ENCODE peak calls at places on chromosomes 1 and 21, in six cellular contexts. G is CD8-positive, alpha-beta memory T cell; Y is astrocyte of the spinal cord; R is BJ; K is left lung; B is lung. D is an unnamed sample.

GRCh38 chr1:66564250-66564649 is 30.3 kb downstream of the SGIP1 start:
- DNase-seq in R (peak), Y (peak), B (no peak), K (no peak), G (no peak), D (no peak)

GRCh38 chr1:2082064-2082463 is 31.9 kb downstream of the PRKCZ start:
- DNase-seq in B (no peak), K (no peak), G (no peak), Y (no peak), R (no peak), D (no peak)

GRCh38 chr1:59445040-59445439 is 148.1 kb downstream of the FGGY start:
- DNase-seq in K (peak), G (no peak), R (no peak), Y (peak), B (peak), D (no peak)

GRCh38 chr1:200670215-200671118 is 760 bp upstream of the DDX59 start:
- DNase-seq in R (peak), K (peak), G (no peak), Y (peak), B (peak), D (peak)

GRCh38 chr1:151131832-151132675 is 14.4 kb downstream of the SEMA6C start:
- DNase-seq in Y (peak), R (no peak), K (no peak), G (no peak), B (no peak), D (no peak)

GRCh38 chr1:155649689-155650088 is 38.9 kb downstream of the YY1AP1 start:
- DNase-seq in K (no peak), Y (no peak), G (no peak), B (no peak), R (no peak), D (no peak)

GRCh38 chr1:153978274-153978909 is 918 bp upstream of the JTB start:
- DNase-seq in Y (no peak), K (no peak), G (no peak), B (no peak), R (no peak), D (no peak)

GRCh38 chr1:45585110-45585426 is 1.2 kb downstream of the NASP start:
- DNase-seq in B (no peak), G (no peak), R (no peak), K (no peak), Y (no peak), D (no peak)

GRCh38 chr1:116847688-116848531 is 61.8 kb upstream of the PTGFRN start:
- DNase-seq in Y (peak), G (no peak), R (peak), B (no peak), K (peak), D (no peak)

GRCh38 chr1:151763990-151764389 is 694 bp upstream of the MRPL9 start:
- DNase-seq in G (no peak), Y (no peak), K (no peak), R (no peak), B (no peak), D (no peak)

GRCh38 chr1:25649041-25649440 is 32.5 kb downstream of the MAN1C1 start:
- DNase-seq in R (no peak), G (no peak), K (no peak), B (no peak), Y (no peak), D (no peak)

GRCh38 chr1:3560199-3560955 is 50.9 kb downstream of the MEGF6 start:
- DNase-seq in R (no peak), Y (no peak), G (no peak), K (no peak), B (no peak), D (no peak)

GRCh38 chr1:201275266-201275666 is 8.0 kb upstream of the PKP1 start:
- DNase-seq in Y (peak), K (no peak), G (no peak), B (no peak), R (no peak), D (no peak)

GRCh38 chr1:24928631-24929090 is 1.4 kb downstream of the RUNX3 start:
- DNase-seq in K (no peak), G (no peak), R (no peak), Y (no peak), B (no peak), D (peak)

GRCh38 chr1:56068210-56068609 is 511.2 kb downstream of the PLPP3 start:
- DNase-seq in R (no peak), G (no peak), B (no peak), K (no peak), Y (peak), D (no peak)

GRCh38 chr1:153977250-153978240 is at the start of gene JTB:
- DNase-seq in R (no peak), Y (peak), G (peak), K (peak), B (peak), D (peak)

GRCh38 chr1:203361843-203362524 is 11.1 kb upstream of the FMOD start:
- DNase-seq in Y (no peak), G (no peak), K (no peak), R (no peak), B (no peak), D (no peak)

GRCh38 chr1:23791434-23792047 is 596 bp downstream of the LYPLA2 start:
- DNase-seq in G (peak), Y (no peak), R (no peak), K (no peak), B (no peak), D (no peak)

GRCh38 chr1:171741872-171742576 is at the start of gene VAMP4:
- DNase-seq in G (peak), R (no peak), Y (peak), B (peak), K (peak), D (peak)

GRCh38 chr1:155034318-155035208 is 939 bp downstream of the DCST1 start:
- DNase-seq in R (no peak), Y (no peak), B (no peak), K (no peak), G (no peak), D (no peak)

GRCh38 chr21:42413093-42413492 is 9.4 kb downstream of the UBASH3A start:
- DNase-seq in B (no peak), G (no peak), Y (no peak), R (no peak), K (no peak), D (no peak)

GRCh38 chr21:36708512-36709029 is 9.7 kb downstream of the SIM2 start:
- DNase-seq in B (no peak), K (no peak), G (no peak), R (no peak), Y (no peak), D (no peak)

GRCh38 chr1:15386128-15386824 is 23.4 kb upstream of the EFHD2 start:
- DNase-seq in B (no peak), R (no peak), K (no peak), Y (no peak), G (no peak), D (no peak)

GRCh38 chr1:115336741-115337140 is 1.3 kb downstream of the NGF start:
- DNase-seq in Y (no peak), G (no peak), R (no peak), K (no peak), B (no peak), D (no peak)

GRCh38 chr1:36885537-36886441 is 148.5 kb downstream of the GRIK3 start:
- DNase-seq in R (no peak), B (peak), G (no peak), Y (no peak), K (no peak), D (no peak)

GRCh38 chr1:13512472-13512871 is 1.3 kb downstream of the LRRC38 start:
- DNase-seq in Y (no peak), B (no peak), G (no peak), K (no peak), R (no peak), D (no peak)

GRCh38 chr1:228003461-228004330 is 3.1 kb upstream of the WNT3A start:
- DNase-seq in R (no peak), Y (no peak), K (no peak), B (no peak), G (no peak), D (no peak)

GRCh38 chr21:14491269-14491681 is 54.8 kb downstream of the SAMSN1 start:
- DNase-seq in K (no peak), Y (no peak), R (no peak), G (no peak), B (no peak), D (peak)

GRCh38 chr1:100006688-100007087 is 36.9 kb downstream of the SLC35A3 start:
- DNase-seq in B (no peak), Y (no peak), R (no peak), G (no peak), K (no peak), D (no peak)

GRCh38 chr1:100005424-100005823 is 35.6 kb downstream of the SLC35A3 start:
- DNase-seq in R (no peak), G (no peak), K (no peak), B (no peak), Y (no peak), D (no peak)

GRCh38 chr1:100009458-100009857 is 39.7 kb downstream of the SLC35A3 start:
- DNase-seq in R (peak), G (no peak), K (no peak), B (no peak), Y (no peak), D (no peak)

GRCh38 chr1:100010804-100011203 is 41.0 kb downstream of the SLC35A3 start:
- DNase-seq in Y (no peak), B (no peak), K (no peak), G (no peak), R (no peak), D (no peak)
- H3K4me3 ChIP-seq in Y (no peak), B (no peak), K (no peak), G (no peak), R (no peak), D (no peak)

GRCh38 chr1:30752651-30752908 is 5.0 kb downstream of the LAPTM5 start:
- DNase-seq in K (no peak), G (no peak), Y (no peak), B (no peak), R (no peak), D (no peak)
- H3K4me3 ChIP-seq in K (peak), G (peak), Y (no peak), B (no peak), R (no peak), D (no peak)

GRCh38 chr1:94701796-94702439 is 118.2 kb upstream of the SLC44A3 start:
- DNase-seq in K (no peak), Y (peak), G (no peak), B (no peak), R (no peak), D (peak)

GRCh38 chr1:94698759-94699502 is 121.2 kb upstream of the SLC44A3 start:
- DNase-seq in R (peak), B (no peak), K (no peak), G (no peak), Y (peak), D (no peak)

GRCh38 chr1:94694234-94694915 is 125.8 kb upstream of the SLC44A3 start:
- DNase-seq in G (no peak), R (no peak), B (no peak), Y (no peak), K (no peak), D (peak)

GRCh38 chr1:94697839-94698238 is 122.3 kb upstream of the SLC44A3 start:
- DNase-seq in R (no peak), B (no peak), G (no peak), K (no peak), Y (no peak), D (no peak)

DNA sequence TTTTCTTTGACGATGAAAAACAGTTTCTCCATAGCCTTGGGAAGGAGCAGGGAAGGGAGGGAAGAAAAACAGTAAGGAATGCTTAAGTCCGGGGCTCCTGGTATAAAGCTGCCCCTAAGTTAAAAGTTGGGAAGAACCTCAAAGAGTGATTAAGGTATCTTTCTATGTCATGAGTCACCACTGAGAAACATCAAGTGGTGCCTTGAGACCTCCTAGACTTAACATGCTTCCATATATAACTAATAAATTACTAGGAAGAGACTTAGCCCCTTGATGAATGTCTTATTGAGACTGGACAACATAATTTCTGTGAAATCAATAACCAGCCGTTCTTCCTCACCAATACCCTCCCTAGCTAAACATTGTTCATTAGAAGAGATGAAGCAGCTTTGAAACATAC is 121.8 kb upstream of the SLC44A3 start:
- DNase-seq in G (no peak), R (no peak), B (no peak), Y (no peak), K (no peak), D (no peak)
- H3K4me3 ChIP-seq in G (no peak), R (no peak), B (no peak), Y (no peak), K (no peak), D (no peak)

DNA sequence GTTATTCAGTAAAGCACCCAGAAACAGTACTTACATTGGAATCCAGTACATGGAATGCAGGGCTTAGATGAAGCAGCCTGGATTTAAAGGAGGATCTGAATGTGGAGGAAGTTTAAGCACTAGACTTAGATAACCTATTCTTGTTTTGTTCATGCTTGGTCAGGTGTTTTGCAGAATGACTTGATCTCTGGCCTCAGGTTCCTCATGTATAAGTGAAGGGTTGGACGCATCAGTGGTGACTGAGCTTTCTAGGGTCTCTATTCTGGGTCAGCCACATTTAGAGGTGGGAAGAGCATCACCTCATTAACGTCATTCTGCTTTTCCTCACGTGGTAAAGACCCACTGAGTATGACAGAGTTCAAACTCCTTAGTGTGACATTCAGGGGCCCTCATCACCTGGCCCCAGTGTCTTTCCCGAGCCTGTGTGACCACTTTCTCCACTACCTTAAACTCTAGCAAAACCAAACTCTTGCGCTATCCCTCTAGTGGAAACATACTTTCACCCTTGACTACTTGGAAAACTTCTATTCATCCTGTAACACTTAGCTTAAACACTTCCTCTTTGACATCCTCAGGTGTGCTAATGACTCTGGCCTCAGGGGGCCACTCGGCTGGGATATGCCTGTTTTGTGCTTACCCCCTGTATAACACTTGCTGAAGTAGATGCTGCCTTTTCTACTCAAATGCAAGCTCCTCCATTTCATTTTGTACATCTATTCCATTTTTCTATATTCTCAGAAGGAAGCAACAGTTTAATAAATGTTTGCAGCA is 871 bp upstream of the ERICH3 start:
- DNase-seq in B (no peak), K (no peak), G (no peak), R (no peak), Y (no peak), D (no peak)
- H3K4me3 ChIP-seq in B (no peak), K (no peak), G (no peak), R (no peak), Y (no peak), D (no peak)

GRCh38 chr1:240099329-240099728 is 7.6 kb downstream of the FMN2 start:
- DNase-seq in B (no peak), R (no peak), G (no peak), Y (no peak), K (no peak), D (no peak)

GRCh38 chr1:240099748-240100147 is 8.1 kb downstream of the FMN2 start:
- DNase-seq in Y (no peak), K (no peak), B (no peak), R (no peak), G (no peak), D (no peak)

GRCh38 chr1:240101737-240102136 is 10.1 kb downstream of the FMN2 start:
- DNase-seq in K (no peak), Y (peak), R (no peak), B (no peak), G (no peak), D (no peak)

GRCh38 chr1:240101306-240101705 is 9.6 kb downstream of the FMN2 start:
- DNase-seq in K (no peak), G (no peak), B (no peak), Y (no peak), R (no peak), D (no peak)

GRCh38 chr1:240100351-240100750 is 8.7 kb downstream of the FMN2 start:
- DNase-seq in G (no peak), K (no peak), Y (peak), B (no peak), R (peak), D (no peak)
- H3K4me3 ChIP-seq in G (no peak), K (no peak), Y (no peak), B (no peak), R (no peak), D (no peak)

DNA sequence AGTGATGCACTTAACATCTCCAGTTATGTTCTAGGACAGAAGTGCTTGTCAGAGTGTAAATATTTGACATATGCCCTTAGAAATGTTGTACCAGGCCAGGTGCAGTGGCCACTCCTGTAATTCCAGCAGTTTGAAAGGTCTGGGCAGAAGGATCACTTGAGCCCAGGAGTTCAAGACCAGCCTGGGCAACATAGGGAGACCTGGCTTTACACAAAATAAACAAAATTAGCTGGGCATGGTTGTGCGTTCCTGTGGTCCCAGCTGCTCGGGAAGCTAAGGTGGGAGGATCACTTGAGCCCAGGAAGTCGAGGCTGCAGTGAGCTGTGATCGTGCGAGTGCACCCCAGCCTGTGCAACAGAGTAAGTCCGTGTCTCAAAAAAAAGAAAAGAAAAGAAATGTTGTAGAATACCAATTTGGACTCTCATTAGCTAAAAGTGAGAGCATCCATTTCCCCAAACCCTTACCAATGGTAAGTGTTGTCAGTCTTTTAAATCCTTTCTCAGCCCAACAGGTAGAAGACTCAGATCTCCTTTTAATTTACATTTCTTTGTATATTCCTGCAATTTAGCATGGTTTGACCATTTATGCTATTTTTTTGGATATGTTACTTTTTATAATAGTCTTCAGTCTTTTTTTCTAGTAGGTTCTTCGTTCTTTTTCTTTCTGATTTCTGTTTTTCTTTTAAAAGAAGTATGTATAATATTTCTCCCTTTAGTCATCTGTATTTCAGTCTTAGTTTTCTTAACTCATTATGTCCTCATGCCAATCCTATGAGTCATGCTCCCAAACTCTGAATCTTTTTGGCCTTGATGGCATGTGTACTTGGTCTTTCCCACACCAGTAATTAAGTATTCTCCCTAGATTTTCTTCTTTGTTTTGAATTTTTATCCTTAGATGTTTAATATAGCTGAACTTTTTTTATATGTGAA is 74.4 kb downstream of the CAMTA1 start:
- DNase-seq in R (peak), B (peak), K (peak), G (no peak), Y (peak), D (no peak)
- H3K4me3 ChIP-seq in R (no peak), B (no peak), K (no peak), G (no peak), Y (no peak), D (no peak)

GRCh38 chr1:61743716-61744620 is 1.7 kb downstream of the PATJ start:
- DNase-seq in R (no peak), Y (no peak), G (no peak), B (no peak), K (no peak), D (no peak)
- H3K4me3 ChIP-seq in R (no peak), Y (no peak), G (no peak), B (no peak), K (peak), D (no peak)

DNA sequence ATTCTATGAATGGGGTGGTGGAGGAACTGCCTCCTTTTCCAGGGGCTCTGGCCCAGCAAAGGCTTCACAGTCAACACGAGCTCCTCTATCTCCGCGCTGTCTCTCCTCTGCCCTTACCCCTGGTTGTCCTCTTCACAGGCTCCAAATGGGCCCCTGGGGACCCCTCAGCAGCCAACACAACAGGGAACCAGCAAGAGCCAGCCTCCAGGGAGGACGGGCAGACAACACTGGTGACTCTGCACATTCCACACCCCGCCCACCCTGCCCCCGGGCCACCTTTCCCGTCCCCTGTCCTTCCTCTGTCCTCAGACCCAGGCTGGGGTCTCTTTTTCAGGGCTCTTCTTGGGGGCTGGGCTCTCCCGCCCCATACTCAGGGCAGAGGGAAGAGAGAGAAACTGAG is 17.5 kb upstream of the ETV3 start:
- DNase-seq in R (no peak), G (no peak), K (no peak), B (no peak), Y (no peak), D (no peak)
- H3K4me3 ChIP-seq in R (no peak), G (peak), K (no peak), B (no peak), Y (no peak), D (no peak)

D was measured in Jurkat, Clone E6-1.